ENCODE peak calls at places on chromosome 3, in four cellular contexts. P is stimulated activated CD4-positive, alpha-beta T cell treated with anti-CD3 and anti-CD28 coated beads, Interleukin-4, amount 100 ng/mL, for 24 hours; W is neural crest cell; I is GM04504. N is an unnamed sample.
A peak's percentile ranks its signal among the peaks of the same experiment; 100 is the strongest.

GRCh38 chr3:42061711-42062408 is 29.3 kb upstream of the TRAK1 start:
- DNase-seq in P (no peak), W (no peak), I (peak; percentile 90), N (no peak)

GRCh38 chr3:169179193-169180122 is 484.1 kb downstream of the MECOM start:
- DNase-seq in P (no peak), W (no peak), I (no peak), N (no peak)

GRCh38 chr3:48402907-48403306 is 27.0 kb downstream of the PLXNB1 start:
- DNase-seq in P (no peak), W (no peak), I (no peak), N (no peak)

GRCh38 chr3:158802399-158803023 is 657 bp downstream of the MFSD1 start:
- DNase-seq in P (peak; percentile 15), W (no peak), I (no peak), N (peak; percentile 38)

GRCh38 chr3:143901105-143901504 is 52.8 kb upstream of the SLC9A9 start:
- DNase-seq in P (no peak), W (no peak), I (peak; percentile 30), N (no peak)

GRCh38 chr3:29183346-29184087 is 97.4 kb upstream of the RBMS3 start:
- DNase-seq in P (peak; percentile 18), W (no peak), I (peak; percentile 35), N (no peak)

GRCh38 chr3:139230391-139230790 is 113.4 kb upstream of the MRPS22 start:
- DNase-seq in P (no peak), W (no peak), I (no peak), N (no peak)

GRCh38 chr3:170418422-170419300 is at the start of gene CLDN11:
- DNase-seq in P (no peak), W (no peak), I (no peak), N (no peak)

GRCh38 chr3:19029837-19030835 is 118.2 kb upstream of the KCNH8 start:
- DNase-seq in P (no peak), W (no peak), I (no peak), N (no peak)

GRCh38 chr3:64195786-64196185 is 29.5 kb downstream of the PRICKLE2 start:
- DNase-seq in P (no peak), W (no peak), I (no peak), N (no peak)

GRCh38 chr3:138434875-138435772 is 708 bp downstream of the ESYT3 start:
- DNase-seq in P (no peak), W (no peak), I (no peak), N (no peak)

GRCh38 chr3:190073264-190073663 is 47.4 kb downstream of the P3H2 start:
- DNase-seq in P (no peak), W (no peak), I (no peak), N (no peak)

GRCh38 chr3:27630892-27631291 is 91.2 kb downstream of the EOMES start:
- DNase-seq in P (no peak), W (no peak), I (no peak), N (no peak)

GRCh38 chr3:192675958-192676649 is 51.2 kb downstream of the FGF12 start:
- DNase-seq in P (no peak), W (no peak), I (no peak), N (no peak)

GRCh38 chr3:112388972-112389371 is 56.0 kb downstream of the CD200 start:
- DNase-seq in P (no peak), W (no peak), I (no peak), N (no peak)

GRCh38 chr3:50708620-50709019 is 33.9 kb downstream of the DOCK3 start:
- DNase-seq in P (no peak), W (no peak), I (no peak), N (peak; percentile 36)

GRCh38 chr3:169662215-169663070 is 1.1 kb downstream of the MECOM start:
- DNase-seq in P (peak; percentile 20), W (peak; percentile 79), I (no peak), N (peak; percentile 52)

GRCh38 chr3:147099076-147099475 is 307.3 kb downstream of the ZIC4 start:
- DNase-seq in P (no peak), W (no peak), I (no peak), N (no peak)

GRCh38 chr3:194300392-194300758 is 50.8 kb downstream of the CPN2 start:
- DNase-seq in P (no peak), W (no peak), I (peak; percentile 34), N (no peak)

GRCh38 chr3:6861331-6861988 is 545 bp downstream of the GRM7 start:
- DNase-seq in P (no peak), W (peak; percentile 22), I (no peak), N (no peak)

GRCh38 chr3:137944593-137944992 is 65.4 kb upstream of the CLDN18 start:
- DNase-seq in P (no peak), W (no peak), I (no peak), N (no peak)

GRCh38 chr3:129645291-129645690 is 38.8 kb upstream of the PLXND1 start:
- DNase-seq in P (no peak), W (no peak), I (no peak), N (no peak)

GRCh38 chr3:31534036-31534435 is 1.3 kb downstream of the STT3B start:
- DNase-seq in P (no peak), W (no peak), I (no peak), N (peak; percentile 34)

N was measured in activated CD8-positive, alpha-beta T cell treated with anti-CD3 and anti-CD28 coated beads, Interleukin-2, amount 10 ng/mL, durations not matched to agents 7 days and 5 days.